ENCODE peak calls at places on chromosomes 11 and 22, in four cellular contexts. K is RWPE2; H is effector memory CD4-positive, alpha-beta T cell; F is thoracic aorta. W is an unnamed sample.

GRCh38 chr22:25390297-25391240 is 171.1 kb downstream of the CRYBB2 start:
- DNase-seq in H (no peak), F (no peak), K (no peak), W (no peak)

GRCh38 chr11:13140873-13141655 is 131.9 kb downstream of the RASSF10 start:
- DNase-seq in K (no peak), F (no peak), H (no peak), W (no peak)

GRCh38 chr11:67400942-67401494 is 640 bp downstream of the PPP1CA start:
- DNase-seq in F (no peak), H (no peak), K (no peak), W (no peak)

GRCh38 chr11:70481625-70482528 is 83.5 kb downstream of the CTTN start:
- DNase-seq in F (no peak), K (no peak), H (no peak), W (no peak)

GRCh38 chr22:38284042-38284402 is 11.2 kb upstream of the TMEM184B start:
- DNase-seq in H (no peak), F (peak; percentile 53), K (no peak), W (no peak)

GRCh38 chr11:27124514-27125264 is 84.1 kb downstream of the BBOX1 start:
- DNase-seq in H (no peak), F (no peak), K (no peak), W (no peak)

GRCh38 chr11:62033191-62034044 is 66.0 kb upstream of the FTH1 start:
- DNase-seq in H (no peak), K (no peak), F (no peak), W (no peak)

GRCh38 chr22:33748714-33749113 is 171.6 kb downstream of the LARGE1 start:
- DNase-seq in K (no peak), H (no peak), F (no peak), W (no peak)

GRCh38 chr11:57638811-57639320 is 10.8 kb downstream of the YPEL4 start:
- DNase-seq in H (no peak), K (no peak), F (no peak), W (no peak)

GRCh38 chr11:4607111-4607510 is 920 bp downstream of the TRIM68 start:
- DNase-seq in K (no peak), H (no peak), F (no peak), W (no peak)

GRCh38 chr11:95829580-95830259 is 39.4 kb downstream of the CEP57 start:
- DNase-seq in F (no peak), H (no peak), K (no peak), W (no peak)

GRCh38 chr22:27809226-27809625 is 7.7 kb upstream of the MN1 start:
- DNase-seq in F (no peak), H (no peak), K (no peak), W (no peak)

GRCh38 chr22:37601540-37602442 is 6.8 kb upstream of the GGA1 start:
- DNase-seq in F (no peak), H (no peak), K (no peak), W (no peak)

GRCh38 chr11:119567667-119568582 is 145.0 kb upstream of the THY1 start:
- DNase-seq in H (no peak), F (no peak), K (no peak), W (no peak)

GRCh38 chr11:1112351-1113191 is 37.9 kb downstream of the MUC2 start:
- DNase-seq in K (peak; percentile 41), H (no peak), F (no peak), W (no peak)

GRCh38 chr22:36486619-36487384 is 5.4 kb upstream of the TXN2 start:
- DNase-seq in K (no peak), H (peak; percentile 32), F (no peak), W (peak; percentile 63)

GRCh38 chr11:119794141-119794665 is 65.2 kb upstream of the NECTIN1 start:
- DNase-seq in F (no peak), H (no peak), K (no peak), W (no peak)

GRCh38 chr11:39741066-39741465 is 1718.4 kb downstream of the LRRC4C start:
- DNase-seq in F (no peak), H (no peak), K (no peak), W (no peak)

GRCh38 chr22:24230911-24231656 is 13.8 kb downstream of the GGT5 start:
- DNase-seq in H (peak; percentile 26), F (no peak), K (no peak), W (peak; percentile 38)

GRCh38 chr11:8714622-8715225 is 32.1 kb downstream of the RPL27A start:
- DNase-seq in K (no peak), F (no peak), H (no peak), W (no peak)

GRCh38 chr11:8209208-8209807 is 40.5 kb upstream of the RIC3 start:
- DNase-seq in K (no peak), F (no peak), H (no peak), W (no peak)

GRCh38 chr11:67664696-67665536 is 9.5 kb downstream of the ALDH3B2 start:
- DNase-seq in F (no peak), H (no peak), K (no peak), W (no peak)

GRCh38 chr11:46330887-46331652 is 16.2 kb upstream of the DGKZ start:
- DNase-seq in F (no peak), H (peak; percentile 51), K (no peak), W (peak; percentile 77)

GRCh38 chr11:111730031-111730430 is 36.2 kb downstream of the PPP2R1B start:
- DNase-seq in F (no peak), H (no peak), K (no peak), W (no peak)

GRCh38 chr11:126739499-126740145 is 260.9 kb downstream of the KIRREL3 start:
- DNase-seq in K (no peak), H (no peak), F (no peak), W (no peak)

DNA sequence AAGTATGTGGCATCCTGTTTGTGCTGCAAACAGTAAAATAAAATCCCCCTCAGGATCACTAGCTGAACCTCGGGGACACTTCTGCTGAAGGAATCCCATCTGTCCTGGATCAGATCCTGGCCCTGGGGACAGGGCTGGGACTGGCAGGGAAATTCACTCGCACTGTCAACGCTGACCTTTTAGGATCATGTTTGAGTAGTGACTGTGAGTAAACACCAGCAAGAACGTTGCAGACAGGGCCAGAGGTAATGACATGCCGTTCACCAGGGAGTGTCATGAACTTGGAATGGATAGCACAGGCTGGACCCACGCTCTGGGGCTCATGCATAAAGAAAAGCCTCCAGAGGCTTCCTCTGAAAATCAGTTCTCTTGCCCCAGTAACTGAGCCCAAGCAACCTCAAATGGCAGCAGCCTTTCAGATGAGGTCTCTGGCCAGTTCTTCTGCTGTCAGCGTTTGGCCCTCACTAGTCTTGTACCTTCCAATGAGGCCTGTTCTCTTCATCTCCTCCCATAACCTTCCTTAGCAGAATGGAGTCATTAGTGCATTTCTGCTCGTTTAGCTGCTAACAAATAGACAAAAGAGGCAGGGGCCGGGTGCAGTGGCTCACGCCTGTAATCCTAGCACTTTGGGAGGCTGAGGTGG is 51.0 kb upstream of the BARX2 start:
- DNase-seq in K (no peak), H (no peak), F (no peak), W (no peak)
- H3K4me3 ChIP-seq in K (no peak overlapping the region), H (no peak overlapping the region), F (no peak overlapping the region), W (no peak overlapping the region)

GRCh38 chr11:102451041-102451692 is 1.4 kb downstream of the TMEM123 start:
- DNase-seq in F (no peak), K (no peak), H (no peak), W (no peak)

GRCh38 chr11:102453921-102454320 is 1.4 kb upstream of the TMEM123 start:
- DNase-seq in F (no peak), K (no peak), H (no peak), W (no peak)

GRCh38 chr11:102451693-102452460 is 688 bp downstream of the TMEM123 start:
- DNase-seq in H (peak; percentile 59), K (peak; percentile 65), F (no peak), W (peak; percentile 79)

GRCh38 chr11:102453286-102453797 is 777 bp upstream of the TMEM123 start:
- DNase-seq in F (no peak), H (no peak), K (no peak), W (no peak)

GRCh38 chr11:102452461-102453285 is at the start of gene TMEM123:
- DNase-seq in H (peak; percentile 86), F (peak; percentile 40), K (peak; percentile 65), W (peak; percentile 92)
- H3K4me1 ChIP-seq in H (peaks cover 39% of the 10 kb centered on the region), F (peaks cover 5% of the 10 kb centered on the region), K (peaks cover 30% of the 10 kb centered on the region), W (peaks cover 65% of the 10 kb centered on the region)

GRCh38 chr11:69135420-69136363 is 20.0 kb upstream of the SMIM38 start:
- DNase-seq in H (no peak), K (no peak), F (no peak), W (no peak)
- H3K9me3 ChIP-seq in H (no peaks in the 10 kb centered on the region), K (no peaks in the 10 kb centered on the region), F (no peaks in the 10 kb centered on the region), W (no peaks in the 10 kb centered on the region)

GRCh38 chr11:128586689-128587088 is 669 bp downstream of the ETS1 start:
- DNase-seq in H (no peak), K (no peak), F (no peak), W (no peak)
- H3K4me3 ChIP-seq in H (no peak overlapping the region), K (no peak overlapping the region), F (peak overlapping the region; percentile 58), W (no peak overlapping the region)

GRCh38 chr11:122745111-122745510 is 89.6 kb downstream of the UBASH3B start:
- DNase-seq in F (no peak), H (no peak), K (no peak), W (no peak)

GRCh38 chr11:122742350-122742749 is 86.8 kb downstream of the UBASH3B start:
- DNase-seq in H (no peak), F (no peak), K (no peak), W (no peak)

GRCh38 chr11:122741613-122742012 is 86.1 kb downstream of the UBASH3B start:
- DNase-seq in F (no peak), K (no peak), H (no peak), W (no peak)

GRCh38 chr11:122743949-122744876 is 88.7 kb downstream of the UBASH3B start:
- DNase-seq in F (no peak), H (peak; percentile 58), K (no peak), W (peak; percentile 78)

DNA sequence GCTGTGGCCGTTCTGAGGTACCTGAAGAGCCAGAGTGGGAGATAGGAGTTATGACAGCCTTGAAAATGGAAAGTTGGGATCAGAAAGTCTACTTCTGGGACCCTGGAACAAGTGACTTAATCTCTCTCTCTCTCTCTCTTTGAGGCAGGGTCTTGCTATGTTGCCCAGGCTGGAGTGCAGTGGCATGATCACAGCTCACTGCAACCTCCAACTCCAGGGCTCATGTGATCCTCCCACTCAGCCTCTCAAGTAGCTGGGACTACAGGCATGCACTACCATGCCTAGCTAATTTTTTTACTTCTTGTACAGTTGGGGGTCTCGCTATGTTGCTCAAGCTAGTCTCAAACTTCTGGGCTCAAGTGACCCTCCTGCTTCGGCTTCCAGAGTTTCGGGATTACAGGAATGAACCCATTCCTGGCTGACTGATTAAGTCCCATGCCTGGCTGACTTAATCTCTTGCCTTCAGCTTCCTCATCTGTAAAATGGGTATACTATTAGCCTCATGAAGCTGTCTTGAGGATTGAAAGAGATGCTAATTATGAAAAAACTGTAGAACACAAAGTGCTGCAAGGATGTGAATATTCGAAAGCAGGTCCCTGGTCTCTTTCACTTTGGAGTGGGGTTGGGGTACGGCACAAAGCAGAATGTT is 87.7 kb downstream of the UBASH3B start:
- DNase-seq in F (no peak), H (no peak), K (no peak), W (no peak)
- H3K4me1 ChIP-seq in F (no peaks in the 10 kb centered on the region), H (peaks cover 49% of the 10 kb centered on the region), K (no peaks in the 10 kb centered on the region), W (peaks cover 68% of the 10 kb centered on the region)

DNA sequence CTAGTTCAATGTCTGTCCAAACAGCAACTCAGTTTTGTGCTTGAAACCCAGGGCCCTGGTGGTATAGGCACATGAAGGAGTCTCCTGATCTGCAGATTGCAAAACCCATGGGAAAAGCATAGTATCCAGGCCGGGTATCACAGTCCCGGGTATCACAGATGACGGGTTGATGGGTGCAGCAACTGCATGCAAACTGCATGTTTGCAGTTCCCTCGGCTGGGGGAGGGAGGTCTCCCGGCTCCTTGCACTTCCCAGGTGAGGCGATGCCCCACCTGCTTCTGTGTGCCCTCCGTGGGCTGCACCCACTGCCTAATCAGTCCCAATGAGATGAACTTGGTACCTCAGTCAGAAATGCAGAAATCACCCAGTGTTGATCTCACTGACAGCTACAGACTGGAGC is 53.9 kb downstream of the KCNQ1 start:
- DNase-seq in F (no peak), K (no peak), H (no peak), W (no peak)
- H3K9me3 ChIP-seq in F (peaks cover 13% of the 10 kb centered on the region), K (peaks cover 6% of the 10 kb centered on the region), H (no peaks in the 10 kb centered on the region), W (peaks cover 6% of the 10 kb centered on the region)

W was measured in CD4-positive, alpha-beta memory T cell.